ENCODE peak calls at places on chromosomes 5 and 9, in seven cellular contexts. One of them, this sample, is unnamed.

GRCh38 chr5:139863855-139864558 is 68.4 kb downstream of the PSD2 start:
- DNase-seq in A172: peak
- DNase-seq in HEK293T: peak
- DNase-seq in activated CD4-positive, alpha-beta T cell treated with anti-CD3 and anti-CD28 coated beads, Interleukin-2, amount 50 U/mL, for 1 hour: peak
- DNase-seq in nephron progenitor cell: peak
- DNase-seq in activated naive CD4-positive, alpha-beta T cell: peak
- DNase-seq in T-helper 2 cell treated with Interferon-gamma antibody and Interleukin-4, amounts not matched to agents 5 μg/mL and 100 μg/mL, for 36 hours: peak
- DNase-seq in this sample: peak

GRCh38 chr5:84673785-84674184 is 289.1 kb upstream of the EDIL3 start:
- DNase-seq in A172: no peak
- DNase-seq in HEK293T: no peak
- DNase-seq in activated CD4-positive, alpha-beta T cell treated with anti-CD3 and anti-CD28 coated beads, Interleukin-2, amount 50 U/mL, for 1 hour: no peak
- DNase-seq in nephron progenitor cell: no peak
- DNase-seq in activated naive CD4-positive, alpha-beta T cell: no peak
- DNase-seq in T-helper 2 cell treated with Interferon-gamma antibody and Interleukin-4, amounts not matched to agents 5 μg/mL and 100 μg/mL, for 36 hours: no peak
- DNase-seq in this sample: no peak

GRCh38 chr9:132532171-132532570 is 50.2 kb upstream of the BARHL1 start:
- DNase-seq in A172: no peak
- DNase-seq in HEK293T: no peak
- DNase-seq in activated CD4-positive, alpha-beta T cell treated with anti-CD3 and anti-CD28 coated beads, Interleukin-2, amount 50 U/mL, for 1 hour: no peak
- DNase-seq in nephron progenitor cell: no peak
- DNase-seq in activated naive CD4-positive, alpha-beta T cell: no peak
- DNase-seq in T-helper 2 cell treated with Interferon-gamma antibody and Interleukin-4, amounts not matched to agents 5 μg/mL and 100 μg/mL, for 36 hours: no peak
- DNase-seq in this sample: no peak

GRCh38 chr9:128118472-128118857 is 9.1 kb downstream of the PTGES2 start:
- DNase-seq in A172: no peak
- DNase-seq in HEK293T: no peak
- DNase-seq in activated CD4-positive, alpha-beta T cell treated with anti-CD3 and anti-CD28 coated beads, Interleukin-2, amount 50 U/mL, for 1 hour: no peak
- DNase-seq in nephron progenitor cell: no peak
- DNase-seq in activated naive CD4-positive, alpha-beta T cell: no peak
- DNase-seq in T-helper 2 cell treated with Interferon-gamma antibody and Interleukin-4, amounts not matched to agents 5 μg/mL and 100 μg/mL, for 36 hours: no peak
- DNase-seq in this sample: no peak

GRCh38 chr5:139523635-139524445 is 37.3 kb upstream of the UBE2D2 start:
- DNase-seq in A172: no peak
- DNase-seq in HEK293T: no peak
- DNase-seq in activated CD4-positive, alpha-beta T cell treated with anti-CD3 and anti-CD28 coated beads, Interleukin-2, amount 50 U/mL, for 1 hour: no peak
- DNase-seq in nephron progenitor cell: no peak
- DNase-seq in activated naive CD4-positive, alpha-beta T cell: no peak
- DNase-seq in T-helper 2 cell treated with Interferon-gamma antibody and Interleukin-4, amounts not matched to agents 5 μg/mL and 100 μg/mL, for 36 hours: no peak
- DNase-seq in this sample: no peak

GRCh38 chr5:10235350-10235749 is 14.3 kb downstream of the ATPSCKMT start:
- DNase-seq in A172: peak
- DNase-seq in HEK293T: no peak
- DNase-seq in activated CD4-positive, alpha-beta T cell treated with anti-CD3 and anti-CD28 coated beads, Interleukin-2, amount 50 U/mL, for 1 hour: no peak
- DNase-seq in nephron progenitor cell: peak
- DNase-seq in activated naive CD4-positive, alpha-beta T cell: no peak
- DNase-seq in T-helper 2 cell treated with Interferon-gamma antibody and Interleukin-4, amounts not matched to agents 5 μg/mL and 100 μg/mL, for 36 hours: no peak
- DNase-seq in this sample: no peak

GRCh38 chr5:147332643-147333042 is 97.8 kb downstream of the STK32A start:
- DNase-seq in A172: no peak
- DNase-seq in HEK293T: no peak
- DNase-seq in activated CD4-positive, alpha-beta T cell treated with anti-CD3 and anti-CD28 coated beads, Interleukin-2, amount 50 U/mL, for 1 hour: no peak
- DNase-seq in nephron progenitor cell: no peak
- DNase-seq in activated naive CD4-positive, alpha-beta T cell: no peak
- DNase-seq in T-helper 2 cell treated with Interferon-gamma antibody and Interleukin-4, amounts not matched to agents 5 μg/mL and 100 μg/mL, for 36 hours: no peak
- DNase-seq in this sample: no peak

GRCh38 chr5:31066655-31067328 is 126.7 kb upstream of the CDH6 start:
- DNase-seq in A172: no peak
- DNase-seq in HEK293T: no peak
- DNase-seq in activated CD4-positive, alpha-beta T cell treated with anti-CD3 and anti-CD28 coated beads, Interleukin-2, amount 50 U/mL, for 1 hour: no peak
- DNase-seq in nephron progenitor cell: no peak
- DNase-seq in activated naive CD4-positive, alpha-beta T cell: no peak
- DNase-seq in T-helper 2 cell treated with Interferon-gamma antibody and Interleukin-4, amounts not matched to agents 5 μg/mL and 100 μg/mL, for 36 hours: no peak
- DNase-seq in this sample: no peak

GRCh38 chr5:156326718-156327259 is at the start of gene SGCD:
- DNase-seq in A172: peak
- DNase-seq in HEK293T: no peak
- DNase-seq in activated CD4-positive, alpha-beta T cell treated with anti-CD3 and anti-CD28 coated beads, Interleukin-2, amount 50 U/mL, for 1 hour: no peak
- DNase-seq in nephron progenitor cell: peak
- DNase-seq in activated naive CD4-positive, alpha-beta T cell: no peak
- DNase-seq in T-helper 2 cell treated with Interferon-gamma antibody and Interleukin-4, amounts not matched to agents 5 μg/mL and 100 μg/mL, for 36 hours: no peak
- DNase-seq in this sample: no peak

GRCh38 chr5:122124766-122125165 is 4.6 kb upstream of the ZNF474 start:
- DNase-seq in A172: no peak
- DNase-seq in HEK293T: no peak
- DNase-seq in activated CD4-positive, alpha-beta T cell treated with anti-CD3 and anti-CD28 coated beads, Interleukin-2, amount 50 U/mL, for 1 hour: no peak
- DNase-seq in nephron progenitor cell: no peak
- DNase-seq in activated naive CD4-positive, alpha-beta T cell: no peak
- DNase-seq in T-helper 2 cell treated with Interferon-gamma antibody and Interleukin-4, amounts not matched to agents 5 μg/mL and 100 μg/mL, for 36 hours: no peak
- DNase-seq in this sample: no peak

This sample was measured in Caco-2.